ENCODE peak calls at places on chromosomes 12 and 14, in six cellular contexts. V is body of pancreas, O is WTC11, K is tibial nerve, Q is RWPE1, P is progenitor cell of endocrine pancreas. I is an unnamed sample.

GRCh38 chr14:106308839-106309389 is 782.5 kb downstream of the TMEM121 start:
- DNase-seq in P (no peak), O (peak), Q (no peak), V (peak), K (no peak), I (no peak)

GRCh38 chr12:19740472-19741131 is 301.3 kb downstream of the AEBP2 start:
- DNase-seq in O (no peak), K (no peak), V (no peak), Q (no peak), P (no peak), I (no peak)

GRCh38 chr14:32073537-32074189 is 3.4 kb upstream of the ARHGAP5 start:
- DNase-seq in P (no peak), K (peak), Q (peak), V (peak), O (peak), I (no peak)

GRCh38 chr14:102777711-102778615 is 714 bp downstream of the TRAF3 start:
- DNase-seq in O (no peak), P (no peak), Q (peak), K (no peak), V (peak), I (no peak)

GRCh38 chr14:104119700-104120251 is 18.6 kb upstream of the KIF26A start:
- DNase-seq in O (peak), Q (no peak), K (no peak), V (no peak), P (no peak), I (no peak)

GRCh38 chr12:92363295-92364146 is 217.9 kb upstream of the BTG1 start:
- DNase-seq in O (no peak), P (no peak), K (peak), V (peak), Q (no peak), I (no peak)

GRCh38 chr12:31737345-31737744 is 8.5 kb upstream of the AMN1 start:
- DNase-seq in Q (no peak), O (no peak), P (no peak), K (no peak), V (no peak), I (no peak)

GRCh38 chr14:61101803-61102548 is 120.9 kb downstream of the SLC38A6 start:
- DNase-seq in Q (peak), V (no peak), O (peak), P (no peak), K (no peak), I (no peak)

GRCh38 chr12:12207746-12208145 is 59.1 kb downstream of the LRP6 start:
- DNase-seq in Q (no peak), P (no peak), O (no peak), K (no peak), V (no peak), I (no peak)

GRCh38 chr12:31246470-31246850 is 79.5 kb downstream of the SINHCAF start:
- DNase-seq in V (no peak), O (no peak), Q (peak), K (no peak), P (no peak), I (no peak)

GRCh38 chr12:106954462-106955376 is 988 bp upstream of the TMEM263 start:
- DNase-seq in Q (no peak), O (peak), K (peak), V (peak), P (peak), I (no peak)

GRCh38 chr14:89644641-89645040 is 227.6 kb upstream of the FOXN3 start:
- DNase-seq in O (no peak), V (no peak), P (no peak), K (no peak), Q (no peak), I (no peak)

GRCh38 chr12:62631531-62632520 is 165.2 kb downstream of the MON2 start:
- DNase-seq in K (peak), O (peak), Q (peak), P (peak), V (peak), I (no peak)
- TF ChIP-seq CTCF in K (peak), O (no peak), Q (peak), P (peak), V (no peak), I (peak)

GRCh38 chr14:68199465-68200145 is 380.0 kb downstream of the RAD51B start:
- DNase-seq in K (no peak), P (no peak), V (peak), Q (no peak), O (peak), I (no peak)
- TF ChIP-seq CTCF in K (no peak), P (no peak), V (no peak), Q (no peak), O (no peak), I (no peak)

DNA sequence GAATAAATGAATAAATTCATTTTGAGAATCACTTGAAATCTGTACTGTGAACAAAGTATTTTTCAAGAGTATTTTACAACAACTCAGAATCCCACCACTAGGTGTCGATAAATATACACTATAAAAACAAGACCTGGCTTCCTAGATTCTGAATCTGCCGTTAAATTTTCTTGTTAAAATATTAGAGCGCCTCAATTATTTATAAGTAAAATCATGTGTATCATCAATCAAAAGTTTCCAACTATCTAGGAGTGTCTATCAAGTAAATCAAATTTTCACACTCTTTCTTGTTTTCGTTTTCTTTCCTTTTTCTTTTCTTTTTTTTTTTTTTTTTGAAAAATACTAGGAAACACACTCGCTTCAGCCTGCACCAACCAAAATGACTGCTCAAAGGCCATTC is 179.2 kb upstream of the DCN start:
- DNase-seq in K (no peak), O (no peak), Q (peak), V (no peak), P (no peak), I (no peak)
- TF ChIP-seq CTCF in K (peak), O (peak), Q (peak), V (peak), P (peak), I (peak)

GRCh38 chr12:55739025-55739378 is 3.9 kb upstream of the GDF11 start:
- DNase-seq in P (no peak), Q (no peak), V (no peak), O (no peak), K (no peak), I (no peak)
- TF ChIP-seq CTCF in P (no peak), Q (peak), V (no peak), O (no peak), K (no peak), I (no peak)

DNA sequence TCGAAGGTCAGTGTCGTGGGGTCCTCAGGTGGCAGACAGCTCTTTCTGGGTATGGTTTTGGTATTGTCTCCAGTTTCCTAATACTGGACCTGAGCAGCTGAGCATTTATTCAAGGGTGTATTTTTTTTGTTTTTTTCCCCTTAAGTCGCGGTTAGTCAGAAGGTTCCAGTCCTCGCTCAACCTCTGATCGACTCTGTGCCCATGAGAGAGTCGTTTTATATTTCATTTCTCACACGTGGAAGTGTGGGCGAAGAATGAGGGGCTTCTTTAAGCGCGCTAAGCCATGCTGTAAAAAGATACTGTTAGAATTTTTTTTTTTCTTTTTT is 499 bp downstream of the MIPOL1 start:
- DNase-seq in P (no peak), Q (no peak), V (no peak), K (no peak), O (no peak), I (no peak)
- TF ChIP-seq CTCF in P (no peak), Q (peak), V (no peak), K (no peak), O (no peak), I (no peak)